ENCODE peak calls at places on chromosomes 11 and 22, in seven cellular contexts. B, S, F, A, V, H and X are unnamed samples.

GRCh38 chr22:20813056-20813455 is 39.1 kb downstream of the SERPIND1 start:
- DNase-seq in V (no peak), B (no peak), S (no peak), A (no peak), H (no peak), F (no peak), X (no peak)

GRCh38 chr11:113531078-113531477 is 55.9 kb upstream of the DRD2 start:
- DNase-seq in A (no peak), B (no peak), V (no peak), H (no peak), S (no peak), F (no peak), X (no peak)

GRCh38 chr11:36214484-36214883 is 74.7 kb downstream of the COMMD9 start:
- DNase-seq in S (no peak), V (no peak), F (no peak), B (no peak), H (no peak), A (no peak), X (no peak)

GRCh38 chr11:86335131-86335768 is 33.2 kb downstream of the HIKESHI start:
- DNase-seq in F (no peak), V (no peak), H (no peak), A (no peak), B (no peak), S (no peak), X (no peak)

GRCh38 chr11:81368192-81368591 is 1365.5 kb downstream of the FAM181B start:
- DNase-seq in B (no peak), S (no peak), V (no peak), F (no peak), H (no peak), A (no peak), X (no peak)

GRCh38 chr11:103110406-103110805 is 1.2 kb downstream of the DYNC2H1 start:
- DNase-seq in H (no peak), A (no peak), F (no peak), S (peak; percentile 68), V (no peak), B (no peak), X (no peak)

GRCh38 chr11:63944987-63945386 is 6.2 kb downstream of the NAA40 start:
- DNase-seq in F (peak; percentile 33), A (peak; percentile 72), S (no peak), V (no peak), B (peak; percentile 34), H (no peak), X (no peak)

GRCh38 chr11:63132985-63133775 is 10.8 kb downstream of the SLC22A24 start:
- DNase-seq in S (no peak), B (no peak), V (peak; percentile 62), H (no peak), A (no peak), F (no peak), X (no peak)

GRCh38 chr11:65575568-65576231 is at the start of gene EHBP1L1:
- DNase-seq in V (no peak), F (peak; percentile 91), H (peak; percentile 71), S (peak; percentile 90), A (peak; percentile 84), B (peak; percentile 73), X (no peak)

GRCh38 chr11:91608662-91609061 is 616.0 kb upstream of the FAT3 start:
- DNase-seq in F (no peak), V (no peak), S (no peak), A (no peak), B (no peak), H (no peak), X (no peak)

GRCh38 chr11:102318469-102318868 is 1.2 kb downstream of the BIRC3 start:
- DNase-seq in S (no peak), F (no peak), H (no peak), V (no peak), A (no peak), B (no peak), X (no peak)

GRCh38 chr11:15333407-15333806 is 218.7 kb downstream of the INSC start:
- DNase-seq in H (no peak), A (no peak), V (no peak), S (no peak), F (peak; percentile 52), B (no peak), X (no peak)

GRCh38 chr11:933936-934335 is 8.3 kb downstream of the AP2A2 start:
- DNase-seq in A (no peak), F (no peak), H (no peak), B (no peak), S (no peak), V (no peak), X (no peak)

GRCh38 chr22:20777420-20778177 is 3.7 kb downstream of the SERPIND1 start:
- DNase-seq in F (no peak), S (no peak), A (peak; percentile 43), V (no peak), H (peak; percentile 36), B (no peak), X (no peak)

GRCh38 chr22:38759005-38759404 is 3.2 kb upstream of the SUN2 start:
- DNase-seq in A (no peak), V (no peak), F (no peak), H (no peak), S (no peak), B (no peak), X (no peak)

GRCh38 chr11:89491141-89491690 is at the start of gene NOX4:
- DNase-seq in F (peak; percentile 91), A (peak; percentile 63), V (no peak), S (no peak), H (peak; percentile 39), B (peak; percentile 21), X (no peak)

GRCh38 chr11:134330611-134331564 is 900 bp upstream of the GLB1L2 start:
- DNase-seq in B (no peak), A (no peak), V (no peak), H (no peak), S (no peak), F (no peak), X (no peak)

GRCh38 chr11:134332189-134332631 is 422 bp downstream of the GLB1L2 start:
- DNase-seq in V (peak; percentile 41), B (no peak), A (no peak), F (peak; percentile 72), H (no peak), S (no peak), X (no peak)

GRCh38 chr11:134333312-134333711 is 1.5 kb downstream of the GLB1L2 start:
- DNase-seq in F (no peak), A (no peak), B (no peak), H (no peak), V (no peak), S (no peak), X (no peak)

GRCh38 chr11:134332782-134333181 is 994 bp downstream of the GLB1L2 start:
- DNase-seq in S (no peak), V (no peak), F (no peak), H (no peak), A (no peak), B (no peak), X (no peak)

GRCh38 chr11:134331565-134332188 is at the start of gene GLB1L2:
- DNase-seq in S (no peak), A (peak; percentile 62), H (peak; percentile 81), V (peak; percentile 83), F (peak; percentile 99), B (peak; percentile 38), X (no peak)
- H3K27ac ChIP-seq in S (no peak within 1 kb of the TSS), A (no peak within 1 kb of the TSS), H (peak within 1 kb of the TSS; percentile 11), V (no peak within 1 kb of the TSS), F (no peak within 1 kb of the TSS), B (no peak within 1 kb of the TSS), X (no peak within 1 kb of the TSS)

DNA sequence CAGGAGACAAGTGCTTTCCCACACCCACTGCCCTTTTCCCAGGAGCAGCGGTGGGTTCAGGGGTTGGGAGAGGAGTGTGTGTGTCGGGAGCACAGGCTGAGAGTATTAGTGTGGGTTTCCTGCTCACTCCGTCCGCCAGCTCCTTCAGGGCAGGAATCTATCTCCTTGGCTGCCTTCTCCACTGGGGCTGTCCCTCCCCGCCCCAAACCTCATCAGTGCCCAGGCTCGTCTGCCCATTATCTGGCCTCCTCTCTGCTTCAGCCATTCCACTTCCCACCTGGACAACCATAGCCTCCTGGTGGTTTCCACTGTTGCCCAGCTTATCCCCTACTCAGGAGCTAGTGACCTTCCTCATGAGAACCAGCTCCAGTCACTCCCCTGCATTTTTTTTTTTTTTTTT is 19.9 kb downstream of the ASPHD2 start:
- DNase-seq in S (no peak), B (no peak), F (no peak), V (no peak), H (no peak), A (no peak), X (no peak)
- H3K27ac ChIP-seq in S (no peak overlapping the region), B (no peak overlapping the region), F (no peak overlapping the region), V (no peak overlapping the region), H (no peak overlapping the region), A (no peak overlapping the region), X (no peak overlapping the region)

GRCh38 chr11:128517457-128518230 is 69.7 kb downstream of the ETS1 start:
- DNase-seq in V (no peak), B (no peak), S (peak; percentile 40), A (no peak), H (no peak), F (no peak), X (no peak)

GRCh38 chr11:128520206-128520885 is 67.0 kb downstream of the ETS1 start:
- DNase-seq in F (no peak), V (no peak), B (no peak), A (no peak), H (no peak), S (peak; percentile 63), X (no peak)

GRCh38 chr11:128516886-128517285 is 70.5 kb downstream of the ETS1 start:
- DNase-seq in A (no peak), F (no peak), V (no peak), S (peak; percentile 37), H (no peak), B (no peak), X (no peak)

GRCh38 chr11:128519353-128519752 is 68.0 kb downstream of the ETS1 start:
- DNase-seq in H (no peak), B (no peak), F (no peak), A (no peak), S (peak; percentile 73), V (no peak), X (no peak)

GRCh38 chr11:128518493-128519207 is 68.7 kb downstream of the ETS1 start:
- DNase-seq in V (no peak), B (no peak), F (no peak), A (no peak), S (peak; percentile 41), H (no peak), X (no peak)
- H3K27ac ChIP-seq in V (peak overlapping the region; percentile 9), B (peak overlapping the region; percentile 22), F (peak overlapping the region; percentile 97), A (peak overlapping the region; percentile 95), S (peak overlapping the region; percentile 96), H (peak overlapping the region; percentile 64), X (no peak overlapping the region)

DNA sequence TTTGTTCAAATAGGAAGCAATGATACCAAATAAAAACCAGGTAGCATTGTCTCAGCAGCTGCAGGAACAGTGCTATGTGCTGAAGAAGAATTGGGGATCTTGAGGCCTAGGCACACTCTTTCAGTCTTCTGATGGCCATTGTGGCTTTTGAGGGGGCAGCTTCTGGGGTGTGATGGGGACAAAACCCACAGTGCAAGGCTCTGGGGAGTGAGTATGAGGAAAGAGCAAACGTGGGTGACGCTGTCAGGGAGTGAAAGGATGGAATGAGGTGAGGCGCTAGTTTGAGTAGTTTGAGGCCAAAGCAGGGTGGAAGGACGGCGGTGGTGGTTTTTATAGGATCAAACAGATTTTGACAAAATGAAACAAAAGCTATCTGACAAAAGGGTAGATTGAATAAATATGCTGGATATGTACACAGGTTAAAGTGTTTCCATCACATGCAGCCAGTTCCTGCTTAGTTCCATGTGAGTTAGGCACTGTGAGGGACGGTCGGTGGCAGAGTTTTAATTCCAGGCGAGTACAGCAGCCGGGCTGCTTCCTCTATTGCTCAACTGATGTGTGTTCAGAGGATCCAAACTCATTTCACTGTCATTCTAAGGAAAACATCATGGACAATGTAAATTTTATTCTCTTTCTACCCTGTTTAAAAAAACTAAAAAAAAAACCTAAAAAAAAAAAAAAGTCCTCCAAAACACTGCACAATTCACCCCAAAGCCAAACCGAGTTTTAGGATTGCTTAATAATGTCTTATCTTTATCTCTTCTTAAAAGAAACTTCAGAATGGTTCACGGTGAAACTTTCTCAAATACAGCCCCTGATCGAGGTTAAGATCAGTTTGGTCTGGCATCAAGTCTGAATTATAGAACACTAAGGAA is 18.9 kb downstream of the ADAMTS15 start:
- DNase-seq in B (no peak), S (no peak), V (no peak), A (no peak), H (no peak), F (no peak), X (no peak)
- H3K27ac ChIP-seq in B (no peak overlapping the region), S (no peak overlapping the region), V (no peak overlapping the region), A (no peak overlapping the region), H (no peak overlapping the region), F (no peak overlapping the region), X (no peak overlapping the region)